ENCODE peak calls at places on chromosome 20, in nine cellular contexts. O is amniotic stem cell; E is T-helper 22 cell; U is activated naive CD4-positive, alpha-beta T cell; N is NAMALWA; Z is C1 segment of cervical spinal cord; J is HCT116; Q is BJ; I is fibroblast of lung. B is an unnamed sample.

GRCh38 chr20:13125486-13125885 is 95.6 kb upstream of the ISM1 start:
- DNase-seq in O (no peak), E (no peak), U (no peak), N (no peak), Z (no peak), J (no peak), Q (no peak), I (no peak), B (no peak)

GRCh38 chr20:48480391-48480790 is 347.4 kb downstream of the PREX1 start:
- DNase-seq in O (no peak), E (no peak), U (no peak), N (no peak), Z (no peak), J (no peak), Q (no peak), I (no peak), B (no peak)

GRCh38 chr20:37670426-37670825 is 23.4 kb upstream of the CTNNBL1 start:
- DNase-seq in O (no peak), E (no peak), U (no peak), N (no peak), Z (peak), J (no peak), Q (no peak), I (peak), B (peak)

GRCh38 chr20:33601016-33601415 is 61.1 kb upstream of the C20orf144 start:
- DNase-seq in O (no peak), E (no peak), U (no peak), N (no peak), Z (no peak), J (no peak), Q (no peak), I (no peak), B (no peak)

GRCh38 chr20:18323705-18324104 is 35.4 kb downstream of the ZNF133 start:
- DNase-seq in O (no peak), E (no peak), U (no peak), N (no peak), Z (no peak), J (no peak), Q (no peak), I (no peak), B (no peak)

GRCh38 chr20:60020251-60020650 is 62.0 kb downstream of the CDH26 start:
- DNase-seq in O (no peak), E (no peak), U (no peak), N (no peak), Z (no peak), J (no peak), Q (no peak), I (no peak), B (no peak)

GRCh38 chr20:10185741-10186558 is 32.7 kb upstream of the SNAP25 start:
- DNase-seq in O (no peak), E (no peak), U (no peak), N (no peak), Z (no peak), J (no peak), Q (no peak), I (no peak), B (no peak)

GRCh38 chr20:1671891-1672669 is 14.5 kb upstream of the SIRPG start:
- DNase-seq in O (no peak), E (no peak), U (no peak), N (no peak), Z (peak), J (no peak), Q (no peak), I (no peak), B (no peak)

GRCh38 chr20:47204008-47204745 is 152.3 kb downstream of the ZMYND8 start:
- DNase-seq in O (no peak), E (no peak), U (no peak), N (no peak), Z (no peak), J (peak), Q (no peak), I (peak), B (no peak)

GRCh38 chr20:16810216-16810615 is 62.1 kb downstream of the OTOR start:
- DNase-seq in O (no peak), E (no peak), U (no peak), N (no peak), Z (no peak), J (no peak), Q (no peak), I (peak), B (no peak)

GRCh38 chr20:61968932-61969331 is 96.7 kb downstream of the TAF4 start:
- DNase-seq in O (no peak), E (no peak), U (no peak), N (no peak), Z (no peak), J (no peak), Q (no peak), I (no peak), B (no peak)

GRCh38 chr20:9301129-9302072 is 213.0 kb upstream of the LAMP5 start:
- DNase-seq in O (no peak), E (no peak), U (no peak), N (no peak), Z (peak), J (peak), Q (no peak), I (peak), B (peak)

GRCh38 chr20:12315652-12316051 is 398.0 kb downstream of the BTBD3 start:
- DNase-seq in O (no peak), E (no peak), U (no peak), N (no peak), Z (no peak), J (no peak), Q (no peak), I (no peak), B (no peak)

GRCh38 chr20:51380401-51381385 is 161.8 kb downstream of the NFATC2 start:
- DNase-seq in O (no peak), E (no peak), U (no peak), N (peak), Z (no peak), J (no peak), Q (no peak), I (no peak), B (no peak)

GRCh38 chr20:2559641-2560040 is 23.3 kb downstream of the TMC2 start:
- DNase-seq in O (no peak), E (no peak), U (no peak), N (no peak), Z (no peak), J (no peak), Q (no peak), I (no peak), B (no peak)

GRCh38 chr20:50121858-50122271 is 8.9 kb upstream of the UBE2V1 start:
- DNase-seq in O (no peak), E (no peak), U (no peak), N (peak), Z (no peak), J (no peak), Q (peak), I (peak), B (no peak)

GRCh38 chr20:19813839-19814238 is 55.8 kb downstream of the RIN2 start:
- DNase-seq in O (no peak), E (no peak), U (no peak), N (no peak), Z (no peak), J (no peak), Q (peak), I (peak), B (no peak)

GRCh38 chr20:34922654-34923381 is 32.8 kb downstream of the GSS start:
- DNase-seq in O (peak), E (no peak), U (no peak), N (no peak), Z (no peak), J (no peak), Q (peak), I (peak), B (no peak)

B was measured in SJSA1.